ENCODE peak calls at places on chromosomes 1 and 21, in six cellular contexts. D, G, H, S, P and Q are unnamed samples.

GRCh38 chr1:116504308-116505156 is 66.3 kb downstream of the CD58 start:
- DNase-seq in D (no peak), G (peak; percentile 45), H (peak; percentile 30), S (no peak), P (peak; percentile 60), Q (no peak)

GRCh38 chr1:110070968-110071307 is 466 bp upstream of the ALX3 start:
- DNase-seq in D (no peak), G (no peak), H (no peak), S (no peak), P (no peak), Q (no peak)

GRCh38 chr1:16351449-16351993 is 759 bp downstream of the FBXO42 start:
- DNase-seq in D (no peak), G (peak; percentile 33), H (no peak), S (no peak), P (no peak), Q (no peak)

GRCh38 chr1:244138399-244138798 is 87.3 kb downstream of the ZBTB18 start:
- DNase-seq in D (no peak), G (no peak), H (no peak), S (no peak), P (no peak), Q (no peak)

GRCh38 chr1:29760165-29760564 is 523.8 kb downstream of the PTPRU start:
- DNase-seq in D (no peak), G (no peak), H (no peak), S (no peak), P (no peak), Q (no peak)

GRCh38 chr21:23218667-23219066 is 2220.5 kb downstream of the NCAM2 start:
- DNase-seq in D (no peak), G (peak; percentile 2), H (no peak), S (no peak), P (no peak), Q (no peak)

GRCh38 chr1:110576441-110576840 is 29.7 kb downstream of the KCNA2 start:
- DNase-seq in D (no peak), G (no peak), H (no peak), S (no peak), P (no peak), Q (no peak)

GRCh38 chr1:3167255-3167654 is 98.3 kb downstream of the PRDM16 start:
- DNase-seq in D (no peak), G (no peak), H (no peak), S (no peak), P (no peak), Q (no peak)

GRCh38 chr1:183218039-183218618 is 32.1 kb downstream of the LAMC2 start:
- DNase-seq in D (no peak), G (no peak), H (no peak), S (no peak), P (no peak), Q (no peak)

GRCh38 chr1:151147132-151147503 is 687 bp upstream of the SEMA6C start:
- DNase-seq in D (no peak), G (no peak), H (no peak), S (no peak), P (no peak), Q (no peak)

GRCh38 chr1:208857471-208857870 is 613.3 kb upstream of the PLXNA2 start:
- DNase-seq in D (no peak), G (no peak), H (no peak), S (no peak), P (no peak), Q (no peak)

GRCh38 chr1:196660912-196661311 is 9.1 kb downstream of the CFH start:
- DNase-seq in D (no peak), G (peak; percentile 51), H (no peak), S (no peak), P (no peak), Q (peak; percentile 6)

GRCh38 chr1:120179420-120180348 is 3.4 kb upstream of the SEC22B start:
- DNase-seq in D (no peak), G (peak; percentile 88), H (no peak), S (no peak), P (no peak), Q (peak; percentile 61)

GRCh38 chr1:47235280-47235679 is 3.3 kb upstream of the TAL1 start:
- DNase-seq in D (no peak), G (no peak), H (no peak), S (no peak), P (no peak), Q (no peak)

GRCh38 chr1:172717722-172718455 is 59.0 kb downstream of the FASLG start:
- DNase-seq in D (no peak), G (no peak), H (no peak), S (no peak), P (no peak), Q (no peak)

GRCh38 chr21:44603911-44604310 is 3.5 kb downstream of the KRTAP10-7 start:
- DNase-seq in D (no peak), G (no peak), H (no peak), S (no peak), P (no peak), Q (no peak)

GRCh38 chr1:2098839-2099785 is 48.9 kb downstream of the PRKCZ start:
- DNase-seq in D (no peak), G (peak; percentile 34), H (no peak), S (no peak), P (no peak), Q (no peak)

GRCh38 chr1:221839794-221840395 is 98.0 kb upstream of the DUSP10 start:
- DNase-seq in D (no peak), G (no peak), H (no peak), S (no peak), P (peak; percentile 56), Q (no peak)

GRCh38 chr1:213297021-213297420 is 246.0 kb downstream of the RPS6KC1 start:
- DNase-seq in D (no peak), G (no peak), H (no peak), S (no peak), P (no peak), Q (no peak)

GRCh38 chr1:54167422-54168139 is 14.8 kb upstream of the CDCP2 start:
- DNase-seq in D (no peak), G (no peak), H (no peak), S (no peak), P (no peak), Q (peak; percentile 10)

GRCh38 chr1:44031051-44031899 is at the start of gene SLC6A9:
- DNase-seq in D (no peak), G (peak; percentile 91), H (no peak), S (no peak), P (peak; percentile 69), Q (peak; percentile 70)

GRCh38 chr1:110092991-110093390 is 19.3 kb upstream of the UBL4B start:
- DNase-seq in D (no peak), G (no peak), H (no peak), S (no peak), P (no peak), Q (no peak)

GRCh38 chr1:223844521-223844961 is 1.2 kb downstream of the TP53BP2 start:
- DNase-seq in D (no peak), G (no peak), H (no peak), S (no peak), P (no peak), Q (no peak)

GRCh38 chr1:31669786-31670582 is 25.3 kb upstream of the PEF1 start:
- DNase-seq in D (no peak), G (peak; percentile 68), H (peak; percentile 69), S (no peak), P (peak; percentile 94), Q (no peak)

GRCh38 chr1:35210306-35211112 is 17.6 kb upstream of the SFPQ start:
- DNase-seq in D (no peak), G (no peak), H (no peak), S (no peak), P (no peak), Q (no peak)

GRCh38 chr1:158176399-158176798 is 4.3 kb upstream of the CD1D start:
- DNase-seq in D (no peak), G (no peak), H (no peak), S (no peak), P (no peak), Q (no peak)

GRCh38 chr1:230589951-230590350 is 52.3 kb upstream of the COG2 start:
- DNase-seq in D (no peak), G (no peak), H (no peak), S (no peak), P (no peak), Q (no peak)

DNA sequence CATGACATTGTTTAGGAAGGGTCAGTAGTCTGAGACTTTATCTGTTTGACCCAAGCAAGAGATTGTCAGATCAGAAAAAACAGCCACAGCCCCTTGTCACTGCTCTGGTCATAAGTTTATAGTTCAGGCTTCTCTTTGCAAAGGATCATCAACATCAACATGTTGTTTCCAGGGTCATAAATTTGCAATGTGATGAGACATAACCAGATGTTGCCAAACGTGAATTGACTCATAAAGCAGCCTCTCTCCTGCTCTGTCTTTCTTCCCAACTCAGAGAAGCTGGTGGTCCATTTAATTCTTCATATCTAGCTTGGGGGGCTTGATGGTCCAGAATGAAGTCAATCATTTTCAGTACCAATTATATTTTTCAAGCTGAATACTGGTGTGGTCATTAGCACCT is 507.2 kb upstream of the PBX1 start:
- DNase-seq in D (no peak), G (no peak), H (no peak), S (no peak), P (no peak), Q (no peak)
- H3K9me3 ChIP-seq in D (no peaks in the 10 kb centered on the region), G (no peaks in the 10 kb centered on the region), H (no peaks in the 10 kb centered on the region), S (no peaks in the 10 kb centered on the region), P (no peaks in the 10 kb centered on the region), Q (no peaks in the 10 kb centered on the region)

GRCh38 chr1:1059494-1060280 is 14.4 kb downstream of the RNF223 start:
- DNase-seq in D (no peak), G (peak; percentile 92), H (peak; percentile 82), S (no peak), P (peak; percentile 97), Q (no peak)

GRCh38 chr1:1060281-1061000 is 13.7 kb downstream of the RNF223 start:
- DNase-seq in D (no peak), G (no peak), H (no peak), S (no peak), P (no peak), Q (no peak)

GRCh38 chr1:1058088-1058905 is 15.8 kb downstream of the RNF223 start:
- DNase-seq in D (no peak), G (no peak), H (no peak), S (no peak), P (no peak), Q (no peak)

GRCh38 chr1:1061682-1062363 is 12.3 kb downstream of the RNF223 start:
- DNase-seq in D (no peak), G (peak; percentile 47), H (no peak), S (no peak), P (no peak), Q (no peak)

GRCh38 chr1:1058921-1059493 is 15.1 kb downstream of the RNF223 start:
- DNase-seq in D (no peak), G (peak; percentile 51), H (no peak), S (no peak), P (no peak), Q (no peak)
- H3K4me3 ChIP-seq in D (peak overlapping the region; percentile 55), G (peak overlapping the region; percentile 55), H (peak overlapping the region; percentile 46), S (peak overlapping the region; percentile 80), P (peak overlapping the region; percentile 64), Q (peak overlapping the region; percentile 62)

DNA sequence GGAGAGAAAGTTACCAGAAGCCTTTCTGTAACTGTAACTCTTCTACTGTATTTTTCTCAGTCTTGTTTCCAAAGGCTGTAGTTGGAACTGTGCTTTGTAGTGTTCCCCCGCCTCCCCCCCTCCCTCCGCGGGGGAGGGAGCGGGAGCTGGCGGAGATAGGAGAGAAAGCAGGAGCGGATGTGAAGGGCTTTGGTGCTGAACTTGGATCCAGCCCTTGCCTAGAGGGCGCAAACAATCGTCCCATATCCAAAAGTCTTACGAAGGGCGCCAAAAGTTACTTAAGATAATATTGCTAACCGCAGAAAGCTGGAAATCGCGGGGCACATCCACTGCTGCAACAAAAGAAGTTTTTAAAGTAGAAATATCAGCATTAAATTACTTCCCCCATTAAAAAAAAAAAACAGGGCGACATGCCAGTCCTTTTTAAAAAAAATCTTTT is 2.4 kb upstream of the NFIA start:
- DNase-seq in D (no peak), G (peak; percentile 97), H (peak; percentile 73), S (peak; percentile 65), P (peak; percentile 82), Q (peak; percentile 34)
- H3K27ac ChIP-seq in D (no peak overlapping the region), G (peak overlapping the region; percentile 87), H (peak overlapping the region; percentile 76), S (peak overlapping the region; percentile 88), P (peak overlapping the region; percentile 96), Q (no peak overlapping the region)

GRCh38 chr21:42009018-42009830 is 936 bp downstream of the ZBTB21 start:
- DNase-seq in D (no peak), G (peak; percentile 40), H (no peak), S (no peak), P (peak; percentile 52), Q (no peak)
- H3K9me3 ChIP-seq in D (no peaks in the 10 kb centered on the region), G (no peaks in the 10 kb centered on the region), H (no peaks in the 10 kb centered on the region), S (no peaks in the 10 kb centered on the region), P (no peaks in the 10 kb centered on the region), Q (no peaks in the 10 kb centered on the region)